ENCODE peak calls at places on chromosomes 1 and 21, in nine cellular contexts. Y is CD8-positive, alpha-beta memory T cell; L is body of pancreas; O is coronary artery; Q is GM13977; P is stomach; R is astrocyte of the cerebellum; T is stimulated activated CD4-positive, alpha-beta T cell treated with anti-CD3 and anti-CD28 coated beads, Interleukin-4, amount 100 ng/mL, for 4 hours; M is NCI-H2107. I is an unnamed sample.

GRCh38 chr1:26582836-26583460 is 53.4 kb downstream of the RPS6KA1 start:
- DNase-seq in Y (no peak), L (peak), O (no peak), Q (peak), P (no peak), R (no peak), T (peak), M (no peak), I (no peak)

GRCh38 chr1:34619256-34619655 is 135.6 kb upstream of the GJB5 start:
- DNase-seq in Y (no peak), L (no peak), O (no peak), Q (no peak), P (no peak), R (no peak), T (no peak), M (no peak), I (no peak)

GRCh38 chr1:244830639-244831038 is 4.8 kb upstream of the COX20 start:
- DNase-seq in Y (no peak), L (no peak), O (no peak), Q (no peak), P (no peak), R (no peak), T (no peak), M (no peak), I (no peak)

GRCh38 chr1:181133441-181133951 is 45.0 kb downstream of the IER5 start:
- DNase-seq in Y (no peak), L (no peak), O (no peak), Q (no peak), P (no peak), R (no peak), T (no peak), M (no peak), I (no peak)

GRCh38 chr1:103373991-103374390 is 151.5 kb upstream of the RNPC3 start:
- DNase-seq in Y (no peak), L (no peak), O (no peak), Q (no peak), P (no peak), R (no peak), T (no peak), M (no peak), I (no peak)

GRCh38 chr1:151501474-151501873 is 9.7 kb upstream of the CGN start:
- DNase-seq in Y (no peak), L (peak), O (no peak), Q (no peak), P (no peak), R (no peak), T (no peak), M (no peak), I (no peak)

GRCh38 chr1:2212542-2213491 is 15.3 kb upstream of the SKI start:
- DNase-seq in Y (no peak), L (peak), O (peak), Q (peak), P (peak), R (peak), T (peak), M (no peak), I (peak)

GRCh38 chr1:110337704-110338199 is 1.4 kb upstream of the RBM15 start:
- DNase-seq in Y (peak), L (peak), O (no peak), Q (peak), P (peak), R (no peak), T (peak), M (no peak), I (peak)

GRCh38 chr1:170660874-170661645 is 2.9 kb upstream of the PRRX1 start:
- DNase-seq in Y (no peak), L (no peak), O (no peak), Q (no peak), P (no peak), R (no peak), T (no peak), M (no peak), I (no peak)

GRCh38 chr1:61079898-61080336 is 2.4 kb upstream of the NFIA start:
- DNase-seq in Y (no peak), L (peak), O (peak), Q (no peak), P (peak), R (no peak), T (no peak), M (no peak), I (peak)

GRCh38 chr1:187847531-187847930 is 1018.8 kb downstream of the PLA2G4A start:
- DNase-seq in Y (no peak), L (no peak), O (no peak), Q (no peak), P (no peak), R (no peak), T (no peak), M (no peak), I (no peak)

GRCh38 chr1:54885863-54886723 is 902 bp downstream of the DHCR24 start:
- DNase-seq in Y (no peak), L (peak), O (no peak), Q (no peak), P (peak), R (no peak), T (no peak), M (no peak), I (peak)

GRCh38 chr1:170309389-170310013 is 163.7 kb downstream of the NTMT2 start:
- DNase-seq in Y (no peak), L (peak), O (no peak), Q (no peak), P (no peak), R (peak), T (no peak), M (no peak), I (no peak)

GRCh38 chr1:233114860-233115259 is 164.4 kb downstream of the NTPCR start:
- DNase-seq in Y (no peak), L (peak), O (no peak), Q (no peak), P (no peak), R (no peak), T (no peak), M (no peak), I (no peak)

GRCh38 chr21:28959367-28960099 is 33.1 kb downstream of the LTN1 start:
- DNase-seq in Y (no peak), L (no peak), O (no peak), Q (no peak), P (no peak), R (peak), T (no peak), M (no peak), I (no peak)

GRCh38 chr1:201682964-201683363 is 144.0 kb downstream of the NAV1 start:
- DNase-seq in Y (no peak), L (no peak), O (no peak), Q (no peak), P (no peak), R (no peak), T (no peak), M (no peak), I (no peak)

GRCh38 chr1:11272842-11273594 is at the start of gene UBIAD1:
- DNase-seq in Y (peak), L (peak), O (peak), Q (peak), P (peak), R (peak), T (peak), M (peak), I (peak)

GRCh38 chr1:216200941-216201340 is 222.3 kb downstream of the USH2A start:
- DNase-seq in Y (no peak), L (no peak), O (no peak), Q (no peak), P (no peak), R (no peak), T (no peak), M (no peak), I (no peak)

GRCh38 chr1:161792740-161793139 is 26.6 kb downstream of the ATF6 start:
- DNase-seq in Y (no peak), L (no peak), O (no peak), Q (peak), P (no peak), R (peak), T (no peak), M (peak), I (no peak)

GRCh38 chr1:227891955-227892871 is 55.5 kb downstream of the WNT9A start:
- DNase-seq in Y (no peak), L (no peak), O (peak), Q (no peak), P (peak), R (no peak), T (no peak), M (no peak), I (peak)

GRCh38 chr1:109772658-109773202 is 9.0 kb upstream of the EPS8L3 start:
- DNase-seq in Y (no peak), L (no peak), O (no peak), Q (no peak), P (no peak), R (no peak), T (no peak), M (no peak), I (no peak)

GRCh38 chr1:110478241-110478640 is 27.3 kb downstream of the PROK1 start:
- DNase-seq in Y (no peak), L (no peak), O (no peak), Q (no peak), P (no peak), R (no peak), T (no peak), M (no peak), I (no peak)

GRCh38 chr1:159008744-159009188 is 941 bp upstream of the IFI16 start:
- DNase-seq in Y (peak), L (peak), O (no peak), Q (peak), P (no peak), R (no peak), T (peak), M (no peak), I (no peak)

GRCh38 chr21:42395910-42396625 is at the start of gene TMPRSS3:
- DNase-seq in Y (no peak), L (peak), O (no peak), Q (no peak), P (peak), R (no peak), T (no peak), M (no peak), I (no peak)

GRCh38 chr1:220370041-220370700 is 97.9 kb upstream of the RAB3GAP2 start:
- DNase-seq in Y (no peak), L (peak), O (no peak), Q (no peak), P (no peak), R (no peak), T (no peak), M (peak), I (no peak)

GRCh38 chr1:244614113-244614836 is 38.7 kb upstream of the DESI2 start:
- DNase-seq in Y (no peak), L (peak), O (no peak), Q (no peak), P (peak), R (peak), T (no peak), M (no peak), I (no peak)

GRCh38 chr1:231828182-231828920 is 201.8 kb downstream of the DISC1 start:
- DNase-seq in Y (no peak), L (peak), O (no peak), Q (no peak), P (no peak), R (peak), T (no peak), M (no peak), I (no peak)

GRCh38 chr1:184056921-184057496 is 5.5 kb downstream of the TSEN15 start:
- DNase-seq in Y (no peak), L (no peak), O (no peak), Q (no peak), P (no peak), R (peak), T (no peak), M (no peak), I (no peak)

GRCh38 chr1:58041621-58042020 is 504.9 kb downstream of the OMA1 start:
- DNase-seq in Y (no peak), L (no peak), O (no peak), Q (no peak), P (no peak), R (no peak), T (no peak), M (no peak), I (no peak)

GRCh38 chr1:203140076-203140475 is 12.6 kb downstream of the ADORA1 start:
- DNase-seq in Y (no peak), L (no peak), O (no peak), Q (no peak), P (no peak), R (no peak), T (no peak), M (no peak), I (no peak)

GRCh38 chr1:55542901-55543504 is 327.8 kb upstream of the USP24 start:
- DNase-seq in Y (no peak), L (no peak), O (no peak), Q (no peak), P (no peak), R (peak), T (no peak), M (no peak), I (no peak)

GRCh38 chr1:118688891-118689290 is 299.3 kb downstream of the TBX15 start:
- DNase-seq in Y (no peak), L (no peak), O (no peak), Q (no peak), P (no peak), R (no peak), T (no peak), M (no peak), I (no peak)

GRCh38 chr1:182069028-182069466 is 7.5 kb upstream of the ZNF648 start:
- DNase-seq in Y (no peak), L (peak), O (no peak), Q (peak), P (peak), R (peak), T (no peak), M (peak), I (peak)

GRCh38 chr1:153397056-153397923 is 6.4 kb upstream of the S100A8 start:
- DNase-seq in Y (no peak), L (no peak), O (peak), Q (no peak), P (no peak), R (no peak), T (no peak), M (no peak), I (no peak)

GRCh38 chr1:39892611-39893595 is 8.8 kb downstream of the MYCL start:
- DNase-seq in Y (no peak), L (peak), O (no peak), Q (no peak), P (peak), R (peak), T (no peak), M (peak), I (no peak)

GRCh38 chr1:19941121-19941520 is 17.7 kb upstream of the PLA2G2E start:
- DNase-seq in Y (no peak), L (no peak), O (no peak), Q (no peak), P (no peak), R (no peak), T (no peak), M (no peak), I (no peak)

GRCh38 chr1:184616504-184616903 is 138.2 kb downstream of the EDEM3 start:
- DNase-seq in Y (no peak), L (no peak), O (peak), Q (no peak), P (no peak), R (no peak), T (no peak), M (no peak), I (no peak)

GRCh38 chr1:243729956-243730355 is 120.1 kb downstream of the AKT3 start:
- DNase-seq in Y (no peak), L (no peak), O (no peak), Q (no peak), P (no peak), R (no peak), T (no peak), M (no peak), I (no peak)

GRCh38 chr1:41487729-41488598 is 3.5 kb upstream of the EDN2 start:
- DNase-seq in Y (no peak), L (no peak), O (no peak), Q (no peak), P (no peak), R (no peak), T (no peak), M (no peak), I (no peak)

GRCh38 chr1:85846706-85847105 is 138.5 kb upstream of the ZNHIT6 start:
- DNase-seq in Y (no peak), L (no peak), O (no peak), Q (no peak), P (no peak), R (no peak), T (no peak), M (no peak), I (no peak)

I was measured in colonic mucosa.